ENCODE peak calls at places on chromosomes 16 and 17, in four cellular contexts. V is A673, L is mammary epithelial cell, H is breast epithelium. B is an unnamed sample.

GRCh38 chr16:74752756-74753155 is 21.9 kb downstream of the FA2H start:
- DNase-seq in V (no peak), L (no peak), H (no peak), B (no peak)

GRCh38 chr16:70805787-70806186 is 4.8 kb upstream of the VAC14 start:
- DNase-seq in V (peak; percentile 14), L (peak; percentile 82), H (no peak), B (no peak)

GRCh38 chr16:4332083-4332482 is 16.2 kb downstream of the GLIS2 start:
- DNase-seq in V (no peak), L (no peak), H (no peak), B (no peak)

GRCh38 chr17:75693500-75694481 is 26.7 kb downstream of the SAP30BP start:
- DNase-seq in V (peak; percentile 93), L (peak; percentile 93), H (peak; percentile 99), B (peak; percentile 51)

GRCh38 chr17:19569785-19570496 is 36.3 kb downstream of the SLC47A1 start:
- DNase-seq in V (no peak), L (no peak), H (no peak), B (peak; percentile 42)

GRCh38 chr16:11848842-11849241 is 2.5 kb downstream of the RSL1D1 start:
- DNase-seq in V (no peak), L (peak; percentile 39), H (no peak), B (peak; percentile 30)

GRCh38 chr17:33504571-33504970 is 211.5 kb upstream of the ASIC2 start:
- DNase-seq in V (no peak), L (no peak), H (no peak), B (no peak)

GRCh38 chr16:25148568-25149215 is 37.1 kb downstream of the LCMT1 start:
- DNase-seq in V (no peak), L (no peak), H (no peak), B (no peak)

GRCh38 chr16:3872216-3872895 is 8.2 kb downstream of the CREBBP start:
- DNase-seq in V (no peak), L (no peak), H (no peak), B (no peak)

GRCh38 chr17:81285179-81285878 is 9.8 kb downstream of the SLC38A10 start:
- DNase-seq in V (no peak), L (no peak), H (no peak), B (no peak)

GRCh38 chr16:57651344-57652333 is 16.5 kb upstream of the ADGRG3 start:
- DNase-seq in V (no peak), L (no peak), H (no peak), B (no peak)

DNA sequence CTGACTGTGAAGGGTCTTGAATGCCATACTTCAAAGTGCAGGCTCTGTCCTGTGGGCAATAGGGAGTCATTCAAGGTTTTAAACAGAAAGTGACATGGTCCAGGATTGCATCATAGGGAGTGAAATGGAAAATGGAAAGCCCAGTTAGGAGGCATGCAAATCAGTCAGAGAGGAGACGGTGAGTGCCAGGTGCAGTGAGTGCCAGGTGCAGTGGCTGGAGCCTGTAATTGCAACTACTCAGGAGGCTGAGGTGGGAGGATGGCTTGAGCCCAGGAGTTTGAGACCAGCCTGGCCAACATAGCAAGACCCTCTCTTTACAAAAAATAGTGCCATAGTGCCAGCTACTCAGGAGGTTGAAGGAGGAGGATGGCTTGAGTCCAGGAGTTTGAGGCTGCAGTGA is 35.2 kb upstream of the SIAH1 start:
- DNase-seq in V (no peak), L (peak; percentile 15), H (no peak), B (no peak)
- H3K27me3 ChIP-seq in V (no peaks in the 10 kb centered on the region), L (no peaks in the 10 kb centered on the region), H (no peaks in the 10 kb centered on the region), B (no peaks in the 10 kb centered on the region)

GRCh38 chr17:48456584-48456983 is 26.6 kb upstream of the SKAP1 start:
- DNase-seq in V (no peak), L (peak; percentile 73), H (no peak), B (no peak)
- H3K4me3 ChIP-seq in V (no peak overlapping the region), L (no peak overlapping the region), H (no peak overlapping the region), B (no peak overlapping the region)

DNA sequence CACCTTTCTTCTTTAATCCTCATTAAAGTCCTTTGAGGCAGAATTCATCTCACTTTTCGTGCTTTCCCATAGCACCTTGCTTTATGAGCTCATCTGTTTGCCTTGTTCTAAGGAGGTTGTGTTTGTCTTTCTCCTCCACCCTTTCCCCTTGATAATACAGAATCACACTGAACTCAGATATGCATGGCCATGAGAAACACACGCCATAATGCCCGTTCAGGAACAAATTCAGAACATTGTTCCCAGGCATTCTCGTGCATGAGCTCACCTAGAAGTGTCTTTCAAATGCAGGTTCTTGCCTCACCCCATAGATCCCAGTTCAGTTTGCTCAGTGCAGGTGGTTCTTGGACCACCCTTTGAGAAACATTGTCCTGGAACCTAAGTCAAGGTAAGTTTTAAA is 71.1 kb downstream of the TMEM114 start:
- DNase-seq in V (no peak), L (no peak), H (no peak), B (no peak)
- H3K27me3 ChIP-seq in V (no peaks in the 10 kb centered on the region), L (no peaks in the 10 kb centered on the region), H (peaks cover 19% of the 10 kb centered on the region), B (peaks cover 13% of the 10 kb centered on the region)

GRCh38 chr17:50275279-50275678 is 1.0 kb downstream of the TMEM92 start:
- DNase-seq in V (no peak), L (no peak), H (no peak), B (no peak)
- H3K4me3 ChIP-seq in V (no peak overlapping the region), L (no peak overlapping the region), H (no peak overlapping the region), B (no peak overlapping the region)

GRCh38 chr16:79843631-79844043 is 243.1 kb upstream of the MAF start:
- DNase-seq in V (no peak), L (peak; percentile 25), H (no peak), B (no peak)
- H3K27me3 ChIP-seq in V (peaks cover 18% of the 10 kb centered on the region), L (no peaks in the 10 kb centered on the region), H (no peaks in the 10 kb centered on the region), B (no peaks in the 10 kb centered on the region)

GRCh38 chr17:78359936-78360370 is at the start of gene SOCS3:
- DNase-seq in V (peak; percentile 97), L (peak; percentile 96), H (peak; percentile 97), B (peak; percentile 98)

GRCh38 chr17:78359216-78359935 is 501 bp downstream of the SOCS3 start:
- DNase-seq in V (peak; percentile 52), L (no peak), H (no peak), B (peak; percentile 47)

GRCh38 chr17:78362232-78362631 is 2.4 kb upstream of the SOCS3 start:
- DNase-seq in V (no peak), L (no peak), H (no peak), B (no peak)

GRCh38 chr17:78361227-78361683 is 1.4 kb upstream of the SOCS3 start:
- DNase-seq in V (no peak), L (no peak), H (no peak), B (no peak)

GRCh38 chr17:78360371-78361226 is 722 bp upstream of the SOCS3 start:
- DNase-seq in V (peak; percentile 87), L (peak; percentile 81), H (peak; percentile 92), B (peak; percentile 92)
- H3K4me3 ChIP-seq in V (peak overlapping the region; percentile 88), L (peak overlapping the region; percentile 56), H (peak overlapping the region; percentile 76), B (peak overlapping the region; percentile 99)